ENCODE peak calls at places on chromosomes 3 and 15, in seven cellular contexts. S is HAP-1; I is neuronal stem cell; N is stimulated activated CD4-positive, alpha-beta T cell treated with anti-CD3 and anti-CD28 coated beads, Interleukin-1b, Interleukin-23, amount 100 ng/mL, for 48 hours; A is substantia nigra; J is WTC11; U is lower leg skin. D is an unnamed sample.

GRCh38 chr3:65595222-65595996 is 443.3 kb downstream of the MAGI1 start:
- DNase-seq in J (no peak), U (no peak), I (no peak), S (no peak), N (no peak), A (no peak), D (no peak)

GRCh38 chr15:77836116-77836798 is 203.5 kb upstream of the LINGO1 start:
- DNase-seq in S (peak; percentile 52), J (no peak), U (no peak), N (no peak), A (no peak), I (no peak), D (no peak)

GRCh38 chr3:174533286-174533685 is 325.8 kb upstream of the NAALADL2 start:
- DNase-seq in S (no peak), N (no peak), U (no peak), J (no peak), I (no peak), A (no peak), D (no peak)

GRCh38 chr15:80635953-80636352 is 59.2 kb upstream of the ABHD17C start:
- DNase-seq in A (no peak), J (no peak), U (no peak), N (no peak), S (peak; percentile 6), I (no peak), D (peak; percentile 40)

GRCh38 chr15:85316244-85316934 is 64.0 kb upstream of the AKAP13 start:
- DNase-seq in S (no peak), J (no peak), I (no peak), N (peak; percentile 9), A (no peak), U (no peak), D (no peak)

GRCh38 chr3:27360113-27361078 is 8.8 kb downstream of the NEK10 start:
- DNase-seq in S (peak; percentile 37), J (no peak), N (no peak), A (no peak), U (no peak), I (no peak), D (no peak)

GRCh38 chr3:15333957-15334263 is 1.5 kb upstream of the SH3BP5 start:
- DNase-seq in A (no peak), N (no peak), I (no peak), J (no peak), S (no peak), U (no peak), D (no peak)

GRCh38 chr3:186788482-186789370 is 5.3 kb downstream of the EIF4A2 start:
- DNase-seq in A (no peak), J (no peak), I (no peak), N (no peak), S (no peak), U (no peak), D (no peak)

GRCh38 chr3:23316924-23317323 is 113.8 kb downstream of the UBE2E2 start:
- DNase-seq in I (no peak), S (no peak), A (no peak), J (no peak), U (no peak), N (no peak), D (peak; percentile 20)

GRCh38 chr3:43995078-43995928 is 246.4 kb upstream of the TOPAZ1 start:
- DNase-seq in I (peak; percentile 37), N (no peak), A (no peak), J (peak; percentile 60), S (peak; percentile 62), U (peak; percentile 82), D (no peak)

GRCh38 chr3:152595975-152596832 is 238.7 kb upstream of the P2RY1 start:
- DNase-seq in J (no peak), U (no peak), I (no peak), N (no peak), S (no peak), A (no peak), D (peak; percentile 74)

GRCh38 chr15:39132071-39132470 is 448.8 kb upstream of the THBS1 start:
- DNase-seq in U (no peak), A (no peak), N (no peak), I (no peak), S (no peak), J (no peak), D (no peak)

GRCh38 chr15:100167884-100168375 is 173.8 kb downstream of the ADAMTS17 start:
- DNase-seq in J (no peak), A (no peak), S (no peak), N (no peak), I (no peak), U (peak; percentile 80), D (peak; percentile 57)

GRCh38 chr15:36940636-36941285 is 159.6 kb downstream of the MEIS2 start:
- DNase-seq in S (no peak), U (no peak), A (no peak), N (no peak), J (no peak), I (no peak), D (no peak)